ENCODE peak calls at places on chromosomes 4 and X, in four cellular contexts. One of them, this sample, is unnamed.

GRCh38 chr4:3330682-3331081 is 37.9 kb downstream of the RGS12 start:
- DNase-seq in HCT116: no peak
- DNase-seq in LHCN-M2: no peak
- DNase-seq in skeletal muscle cell: no peak
- DNase-seq in this sample: no peak

GRCh38 chr4:118798658-118799057 is 37.3 kb downstream of the SEC24D start:
- DNase-seq in HCT116: no peak
- DNase-seq in LHCN-M2: no peak
- DNase-seq in skeletal muscle cell: no peak
- DNase-seq in this sample: no peak

GRCh38 chr4:14169460-14169859 is 541.9 kb upstream of the BOD1L1 start:
- DNase-seq in HCT116: no peak
- DNase-seq in LHCN-M2: peak
- DNase-seq in skeletal muscle cell: no peak
- DNase-seq in this sample: peak

GRCh38 chrX:13252726-13253125 is 67.1 kb downstream of the ATXN3L start:
- DNase-seq in HCT116: no peak
- DNase-seq in LHCN-M2: peak
- DNase-seq in skeletal muscle cell: no peak
- DNase-seq in this sample: no peak

GRCh38 chr4:26083987-26084386 is 170.0 kb downstream of the SMIM20 start:
- DNase-seq in HCT116: peak
- DNase-seq in LHCN-M2: peak
- DNase-seq in skeletal muscle cell: peak
- DNase-seq in this sample: peak

GRCh38 chr4:176780995-176781738 is 11.6 kb downstream of the VEGFC start:
- DNase-seq in HCT116: no peak
- DNase-seq in LHCN-M2: peak
- DNase-seq in skeletal muscle cell: no peak
- DNase-seq in this sample: no peak

GRCh38 chr4:112075129-112075753 is 70.0 kb upstream of the FAM241A start:
- DNase-seq in HCT116: peak
- DNase-seq in LHCN-M2: peak
- DNase-seq in skeletal muscle cell: peak
- DNase-seq in this sample: peak

GRCh38 chr4:113636438-113636818 is 125.1 kb downstream of the CAMK2D start:
- DNase-seq in HCT116: no peak
- DNase-seq in LHCN-M2: peak
- DNase-seq in skeletal muscle cell: no peak
- DNase-seq in this sample: no peak

GRCh38 chr4:123593655-123594054 is 197.1 kb downstream of the SPRY1 start:
- DNase-seq in HCT116: no peak
- DNase-seq in LHCN-M2: no peak
- DNase-seq in skeletal muscle cell: no peak
- DNase-seq in this sample: no peak